ENCODE peak calls at places on chromosome 22, in ten cellular contexts. K is Caki2; D is glomerular endothelial cell; H is fibroblast of the conjunctiva; J is NCI-H187 treated with DMSO at 0.1 percent for 48 hours; C is substantia nigra; Y is heart right ventricle; I is effector CD8-positive, alpha-beta T cell; W is cardiac fibroblast; Z is tibial artery. M is an unnamed sample.

GRCh38 chr22:48647606-48648515 is 1179.8 kb downstream of the BRD1 start:
- DNase-seq in Y (peak; percentile 6), C (no peak), D (no peak), I (no peak), Z (no peak), H (no peak), K (no peak), W (no peak), J (no peak), M (no peak)

GRCh38 chr22:38720350-38720749 is 14.6 kb downstream of the GTPBP1 start:
- DNase-seq in K (no peak), H (no peak), D (no peak), Y (no peak), I (no peak), C (no peak), J (no peak), Z (no peak), W (no peak), M (no peak)

GRCh38 chr22:44955102-44955501 is 54.7 kb downstream of the PHF21B start:
- DNase-seq in C (no peak), H (no peak), W (no peak), Y (no peak), J (no peak), K (no peak), D (no peak), Z (no peak), I (no peak), M (no peak)

GRCh38 chr22:46149493-46149997 is 781 bp upstream of the PPARA start:
- DNase-seq in J (no peak), I (peak; percentile 41), C (peak; percentile 60), D (no peak), Z (peak; percentile 89), K (no peak), H (no peak), W (peak; percentile 38), Y (peak; percentile 75), M (no peak)

GRCh38 chr22:21448627-21449416 is 18.4 kb upstream of the TMEM191C start:
- DNase-seq in W (no peak), K (no peak), Y (no peak), C (no peak), D (no peak), J (no peak), H (no peak), I (no peak), Z (peak; percentile 25), M (no peak)

GRCh38 chr22:25772288-25772687 is 30.3 kb downstream of the MYO18B start:
- DNase-seq in D (no peak), Y (no peak), W (no peak), C (no peak), K (no peak), I (no peak), J (no peak), H (no peak), Z (no peak), M (no peak)

GRCh38 chr22:44809456-44809855 is 57.1 kb downstream of the ARHGAP8 start:
- DNase-seq in D (no peak), C (no peak), K (no peak), Y (no peak), W (no peak), I (no peak), H (no peak), J (no peak), Z (no peak), M (no peak)

GRCh38 chr22:32206774-32207758 is 2.2 kb upstream of the RFPL2 start:
- DNase-seq in C (no peak), Y (no peak), D (no peak), H (no peak), Z (no peak), I (no peak), W (peak; percentile 20), K (peak; percentile 55), J (no peak), M (peak; percentile 42)

GRCh38 chr22:45402466-45402865 is 10.9 kb downstream of the SMC1B start:
- DNase-seq in I (no peak), C (no peak), Z (no peak), Y (no peak), H (no peak), W (no peak), J (no peak), D (no peak), K (no peak), M (no peak)

GRCh38 chr22:28179392-28179791 is 260.3 kb upstream of the PITPNB start:
- DNase-seq in Y (no peak), H (no peak), D (no peak), W (no peak), K (no peak), Z (no peak), J (no peak), C (no peak), I (no peak), M (no peak)

GRCh38 chr22:20131856-20132685 is 467 bp downstream of the ZDHHC8 start:
- DNase-seq in W (peak; percentile 22), H (no peak), C (peak; percentile 22), Z (no peak), J (no peak), I (no peak), K (no peak), D (no peak), Y (peak; percentile 46), M (peak; percentile 36)

GRCh38 chr22:45626198-45626651 is 45.4 kb upstream of the ATXN10 start:
- DNase-seq in C (no peak), I (no peak), D (no peak), Z (no peak), Y (no peak), H (no peak), W (no peak), K (peak; percentile 87), J (no peak), M (peak; percentile 61)

GRCh38 chr22:45869448-45869847 is 107.5 kb downstream of the WNT7B start:
- DNase-seq in Y (no peak), I (no peak), H (no peak), J (no peak), D (no peak), Z (no peak), C (no peak), K (no peak), W (no peak), M (no peak)